ENCODE peak calls at places on chromosomes 12 and 14, in nine cellular contexts. D is AG04450; O is stimulated activated CD8-positive, alpha-beta memory T cell treated with anti-CD3 and anti-CD28 coated beads, Interleukin-15, amount 100 ng/mL, for 24 hours; C is stimulated activated CD4-positive, alpha-beta T cell treated with anti-CD3 and anti-CD28 coated beads, Interleukin-1b, Interleukin-23, amount 100 ng/mL, for 4 hours; N is globus pallidus; T is heart right ventricle; Z is NCI-H1694; A is NCI-H1092; M is lower leg skin. X is an unnamed sample.

GRCh38 chr12:401235-402126 is at the start of gene CCDC77:
- DNase-seq in M (peak; percentile 91), A (no peak), O (peak; percentile 84), C (peak; percentile 90), D (peak; percentile 70), Z (no peak), N (peak; percentile 93), T (peak; percentile 87), X (peak; percentile 88)

GRCh38 chr14:21044106-21044618 is 2.0 kb downstream of the RNASE7 start:
- DNase-seq in A (no peak), O (no peak), Z (no peak), C (no peak), D (no peak), M (no peak), T (peak; percentile 58), N (no peak), X (no peak)

GRCh38 chr12:111259231-111259630 is 109.7 kb downstream of the PHETA1 start:
- DNase-seq in T (no peak), O (no peak), A (no peak), C (no peak), D (no peak), M (no peak), N (no peak), Z (no peak), X (no peak)

GRCh38 chr14:54856152-54856551 is 46.5 kb downstream of the GCH1 start:
- DNase-seq in N (no peak), Z (no peak), D (no peak), M (no peak), C (no peak), O (no peak), A (no peak), T (no peak), X (no peak)

GRCh38 chr12:123571343-123571813 is 13.0 kb upstream of the TMED2 start:
- DNase-seq in C (no peak), T (peak; percentile 31), M (peak; percentile 61), A (no peak), O (no peak), Z (no peak), D (peak; percentile 41), N (peak; percentile 24), X (no peak)

GRCh38 chr12:94101902-94102660 is 46.3 kb upstream of the PLXNC1 start:
- DNase-seq in D (peak; percentile 73), A (peak; percentile 80), T (peak; percentile 78), O (peak; percentile 43), M (peak; percentile 89), Z (peak; percentile 82), C (peak; percentile 80), N (peak; percentile 70), X (peak; percentile 74)

GRCh38 chr12:6818246-6819006 is 3.2 kb upstream of the GPR162 start:
- DNase-seq in A (no peak), C (no peak), M (no peak), O (no peak), D (no peak), Z (no peak), T (no peak), N (no peak), X (no peak)

GRCh38 chr12:57481671-57482070 is 2.0 kb upstream of the ARHGAP9 start:
- DNase-seq in T (no peak), A (no peak), Z (no peak), N (no peak), O (no peak), M (no peak), D (no peak), C (no peak), X (no peak)